ENCODE peak calls at places on chromosomes 3 and 15, in nine cellular contexts. One of them, this sample, is unnamed.

GRCh38 chr3:142259359-142259758 is 34.0 kb upstream of the GK5 start:
- DNase-seq in CD4-positive, alpha-beta T cell: no peak
- DNase-seq in hepatocyte: no peak
- DNase-seq in transverse colon: no peak
- DNase-seq in brain microvascular endothelial cell: no peak
- DNase-seq in psoas muscle: no peak
- DNase-seq in cardiac muscle cell: no peak
- DNase-seq in MM.1S: no peak
- DNase-seq in tibial nerve: no peak
- DNase-seq in this sample: no peak

GRCh38 chr3:138445654-138446053 is 11.2 kb downstream of the ESYT3 start:
- DNase-seq in CD4-positive, alpha-beta T cell: no peak
- DNase-seq in transverse colon: no peak
- DNase-seq in cardiac muscle cell: no peak
- DNase-seq in hepatocyte: no peak
- DNase-seq in MM.1S: no peak
- DNase-seq in tibial nerve: no peak
- DNase-seq in brain microvascular endothelial cell: no peak
- DNase-seq in psoas muscle: no peak
- DNase-seq in this sample: no peak

GRCh38 chr3:150359381-150359780 is 48.7 kb upstream of the TSC22D2 start:
- DNase-seq in psoas muscle: no peak
- DNase-seq in brain microvascular endothelial cell: peak; percentile 39
- DNase-seq in transverse colon: no peak
- DNase-seq in CD4-positive, alpha-beta T cell: no peak
- DNase-seq in MM.1S: no peak
- DNase-seq in hepatocyte: no peak
- DNase-seq in cardiac muscle cell: no peak
- DNase-seq in tibial nerve: no peak
- DNase-seq in this sample: no peak

GRCh38 chr3:66410976-66411375 is 89.8 kb downstream of the LRIG1 start:
- DNase-seq in transverse colon: no peak
- DNase-seq in cardiac muscle cell: no peak
- DNase-seq in brain microvascular endothelial cell: no peak
- DNase-seq in psoas muscle: no peak
- DNase-seq in MM.1S: no peak
- DNase-seq in hepatocyte: no peak
- DNase-seq in CD4-positive, alpha-beta T cell: no peak
- DNase-seq in tibial nerve: no peak
- DNase-seq in this sample: no peak

GRCh38 chr3:63528325-63529000 is 124.0 kb upstream of the SNTN start:
- DNase-seq in hepatocyte: no peak
- DNase-seq in brain microvascular endothelial cell: no peak
- DNase-seq in transverse colon: no peak
- DNase-seq in cardiac muscle cell: no peak
- DNase-seq in MM.1S: peak; percentile 18
- DNase-seq in tibial nerve: no peak
- DNase-seq in psoas muscle: no peak
- DNase-seq in CD4-positive, alpha-beta T cell: no peak
- DNase-seq in this sample: no peak

GRCh38 chr3:108292905-108293328 is 3.4 kb upstream of the HHLA2 start:
- DNase-seq in tibial nerve: no peak
- DNase-seq in hepatocyte: no peak
- DNase-seq in cardiac muscle cell: no peak
- DNase-seq in brain microvascular endothelial cell: no peak
- DNase-seq in psoas muscle: no peak
- DNase-seq in transverse colon: no peak
- DNase-seq in CD4-positive, alpha-beta T cell: no peak
- DNase-seq in MM.1S: peak; percentile 76
- DNase-seq in this sample: no peak

GRCh38 chr3:186425788-186426730 is 64.0 kb upstream of the DGKG start:
- DNase-seq in MM.1S: no peak
- DNase-seq in transverse colon: no peak
- DNase-seq in CD4-positive, alpha-beta T cell: no peak
- DNase-seq in tibial nerve: peak; percentile 24
- DNase-seq in psoas muscle: no peak
- DNase-seq in brain microvascular endothelial cell: peak; percentile 59
- DNase-seq in hepatocyte: peak; percentile 43
- DNase-seq in cardiac muscle cell: peak; percentile 51
- DNase-seq in this sample: no peak

GRCh38 chr15:99504823-99505551 is 60.8 kb upstream of the MEF2A start:
- DNase-seq in tibial nerve: no peak
- DNase-seq in psoas muscle: no peak
- DNase-seq in brain microvascular endothelial cell: peak; percentile 20
- DNase-seq in transverse colon: no peak
- DNase-seq in cardiac muscle cell: peak; percentile 35
- DNase-seq in MM.1S: no peak
- DNase-seq in CD4-positive, alpha-beta T cell: no peak
- DNase-seq in hepatocyte: no peak
- DNase-seq in this sample: no peak

GRCh38 chr3:179446501-179446900 is 4.8 kb downstream of the GNB4 start:
- DNase-seq in transverse colon: no peak
- DNase-seq in cardiac muscle cell: peak; percentile 50
- DNase-seq in hepatocyte: peak; percentile 28
- DNase-seq in psoas muscle: no peak
- DNase-seq in CD4-positive, alpha-beta T cell: no peak
- DNase-seq in tibial nerve: no peak
- DNase-seq in brain microvascular endothelial cell: no peak
- DNase-seq in MM.1S: peak; percentile 39
- DNase-seq in this sample: no peak

GRCh38 chr15:77067691-77068367 is 3.1 kb downstream of the TSPAN3 start:
- DNase-seq in brain microvascular endothelial cell: no peak
- DNase-seq in MM.1S: no peak
- DNase-seq in psoas muscle: no peak
- DNase-seq in cardiac muscle cell: no peak
- DNase-seq in transverse colon: peak; percentile 37
- DNase-seq in hepatocyte: peak; percentile 26
- DNase-seq in tibial nerve: no peak
- DNase-seq in CD4-positive, alpha-beta T cell: no peak
- DNase-seq in this sample: no peak

GRCh38 chr15:92907880-92908279 is 7.8 kb downstream of the CHD2 start:
- DNase-seq in transverse colon: no peak
- DNase-seq in brain microvascular endothelial cell: peak; percentile 88
- DNase-seq in psoas muscle: no peak
- DNase-seq in cardiac muscle cell: peak; percentile 88
- DNase-seq in CD4-positive, alpha-beta T cell: no peak
- DNase-seq in tibial nerve: peak; percentile 53
- DNase-seq in hepatocyte: peak; percentile 78
- DNase-seq in MM.1S: no peak
- DNase-seq in this sample: no peak

GRCh38 chr3:65811050-65811766 is 227.5 kb downstream of the MAGI1 start:
- DNase-seq in cardiac muscle cell: peak; percentile 70
- DNase-seq in psoas muscle: no peak
- DNase-seq in MM.1S: no peak
- DNase-seq in transverse colon: no peak
- DNase-seq in brain microvascular endothelial cell: peak; percentile 74
- DNase-seq in hepatocyte: peak; percentile 15
- DNase-seq in tibial nerve: peak; percentile 12
- DNase-seq in CD4-positive, alpha-beta T cell: no peak
- DNase-seq in this sample: no peak

GRCh38 chr15:65184305-65184943 is 718 bp downstream of the CLPX start:
- DNase-seq in CD4-positive, alpha-beta T cell: peak; percentile 15
- DNase-seq in MM.1S: peak; percentile 51
- DNase-seq in hepatocyte: peak; percentile 71
- DNase-seq in psoas muscle: peak; percentile 79
- DNase-seq in tibial nerve: peak; percentile 49
- DNase-seq in transverse colon: peak; percentile 73
- DNase-seq in brain microvascular endothelial cell: peak; percentile 68
- DNase-seq in cardiac muscle cell: peak; percentile 55
- DNase-seq in this sample: peak; percentile 70

GRCh38 chr15:74137544-74137920 is 7.1 kb downstream of the ISLR2 start:
- DNase-seq in brain microvascular endothelial cell: no peak
- DNase-seq in psoas muscle: no peak
- DNase-seq in hepatocyte: no peak
- DNase-seq in transverse colon: no peak
- DNase-seq in cardiac muscle cell: no peak
- DNase-seq in CD4-positive, alpha-beta T cell: no peak
- DNase-seq in MM.1S: no peak
- DNase-seq in tibial nerve: no peak
- DNase-seq in this sample: no peak

GRCh38 chr3:14460342-14461005 is 58.1 kb downstream of the SLC6A6 start:
- DNase-seq in psoas muscle: peak; percentile 87
- DNase-seq in cardiac muscle cell: peak; percentile 99
- DNase-seq in MM.1S: no peak
- DNase-seq in CD4-positive, alpha-beta T cell: no peak
- DNase-seq in transverse colon: peak; percentile 29
- DNase-seq in brain microvascular endothelial cell: peak; percentile 88
- DNase-seq in tibial nerve: peak; percentile 51
- DNase-seq in hepatocyte: no peak
- DNase-seq in this sample: no peak

GRCh38 chr15:99424978-99425665 is 140.7 kb upstream of the MEF2A start:
- DNase-seq in brain microvascular endothelial cell: peak; percentile 71
- DNase-seq in CD4-positive, alpha-beta T cell: peak; percentile 52
- DNase-seq in transverse colon: no peak
- DNase-seq in cardiac muscle cell: peak; percentile 96
- DNase-seq in hepatocyte: peak; percentile 65
- DNase-seq in MM.1S: no peak
- DNase-seq in psoas muscle: peak; percentile 58
- DNase-seq in tibial nerve: peak; percentile 20
- DNase-seq in this sample: no peak

GRCh38 chr15:36911322-36911944 is 188.9 kb downstream of the MEIS2 start:
- DNase-seq in MM.1S: no peak
- DNase-seq in CD4-positive, alpha-beta T cell: no peak
- DNase-seq in hepatocyte: peak; percentile 37
- DNase-seq in brain microvascular endothelial cell: peak; percentile 57
- DNase-seq in psoas muscle: no peak
- DNase-seq in tibial nerve: no peak
- DNase-seq in cardiac muscle cell: peak; percentile 67
- DNase-seq in transverse colon: no peak
- DNase-seq in this sample: no peak

GRCh38 chr15:29785068-29785467 is 37.2 kb downstream of the TJP1 start:
- DNase-seq in transverse colon: no peak
- DNase-seq in psoas muscle: no peak
- DNase-seq in hepatocyte: no peak
- DNase-seq in MM.1S: no peak
- DNase-seq in CD4-positive, alpha-beta T cell: no peak
- DNase-seq in cardiac muscle cell: no peak
- DNase-seq in brain microvascular endothelial cell: no peak
- DNase-seq in tibial nerve: no peak
- DNase-seq in this sample: no peak

DNA sequence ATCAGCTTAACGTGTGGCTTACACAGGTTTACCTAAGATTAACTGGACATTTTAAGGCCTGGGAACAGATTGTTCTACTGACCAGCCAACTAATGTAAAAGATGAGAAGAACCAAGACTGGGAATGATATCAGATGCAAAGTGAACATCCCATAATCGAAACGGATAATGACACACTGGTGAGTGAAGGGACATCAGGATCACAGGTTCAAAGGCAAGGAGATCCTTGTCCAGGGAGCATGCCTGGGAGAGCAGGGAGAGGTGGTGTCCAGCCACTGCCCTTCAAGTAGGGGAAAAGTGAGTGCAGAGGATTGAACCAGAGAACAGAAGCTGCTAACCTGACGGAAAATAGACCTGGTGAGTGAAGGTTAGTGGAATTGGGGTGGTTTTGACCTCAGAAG is 228.8 kb downstream of the RORA start:
- DNase-seq in MM.1S: no peak
- DNase-seq in tibial nerve: no peak
- DNase-seq in CD4-positive, alpha-beta T cell: no peak
- DNase-seq in transverse colon: no peak
- DNase-seq in hepatocyte: no peak
- DNase-seq in cardiac muscle cell: no peak
- DNase-seq in psoas muscle: no peak
- DNase-seq in brain microvascular endothelial cell: no peak
- DNase-seq in this sample: no peak
- H3K27ac ChIP-seq in MM.1S: no peak overlapping the region
- H3K27ac ChIP-seq in tibial nerve: no peak overlapping the region
- H3K27ac ChIP-seq in CD4-positive, alpha-beta T cell: no peak overlapping the region
- H3K27ac ChIP-seq in transverse colon: no peak overlapping the region
- H3K27ac ChIP-seq in hepatocyte: no peak overlapping the region
- H3K27ac ChIP-seq in cardiac muscle cell: no peak overlapping the region
- H3K27ac ChIP-seq in psoas muscle: no peak overlapping the region
- H3K27ac ChIP-seq in brain microvascular endothelial cell: no peak overlapping the region
- H3K27ac ChIP-seq in this sample: no peak overlapping the region

GRCh38 chr3:99549220-99549619 is 89.2 kb upstream of the COL8A1 start:
- DNase-seq in psoas muscle: no peak
- DNase-seq in MM.1S: no peak
- DNase-seq in cardiac muscle cell: no peak
- DNase-seq in hepatocyte: no peak
- DNase-seq in transverse colon: no peak
- DNase-seq in brain microvascular endothelial cell: no peak
- DNase-seq in tibial nerve: no peak
- DNase-seq in CD4-positive, alpha-beta T cell: no peak
- DNase-seq in this sample: no peak

GRCh38 chr3:99548674-99549073 is 89.7 kb upstream of the COL8A1 start:
- DNase-seq in cardiac muscle cell: no peak
- DNase-seq in tibial nerve: no peak
- DNase-seq in CD4-positive, alpha-beta T cell: no peak
- DNase-seq in transverse colon: no peak
- DNase-seq in brain microvascular endothelial cell: no peak
- DNase-seq in psoas muscle: no peak
- DNase-seq in MM.1S: no peak
- DNase-seq in hepatocyte: no peak
- DNase-seq in this sample: no peak

GRCh38 chr3:99549918-99550603 is 88.3 kb upstream of the COL8A1 start:
- DNase-seq in psoas muscle: no peak
- DNase-seq in tibial nerve: peak; percentile 49
- DNase-seq in transverse colon: no peak
- DNase-seq in cardiac muscle cell: peak; percentile 59
- DNase-seq in hepatocyte: no peak
- DNase-seq in MM.1S: no peak
- DNase-seq in CD4-positive, alpha-beta T cell: no peak
- DNase-seq in brain microvascular endothelial cell: no peak
- DNase-seq in this sample: no peak

GRCh38 chr3:99545941-99546580 is 92.3 kb upstream of the COL8A1 start:
- DNase-seq in tibial nerve: no peak
- DNase-seq in psoas muscle: no peak
- DNase-seq in transverse colon: no peak
- DNase-seq in cardiac muscle cell: peak; percentile 57
- DNase-seq in CD4-positive, alpha-beta T cell: no peak
- DNase-seq in brain microvascular endothelial cell: no peak
- DNase-seq in MM.1S: peak; percentile 54
- DNase-seq in hepatocyte: no peak
- DNase-seq in this sample: no peak

GRCh38 chr3:99551520-99551919 is 86.9 kb upstream of the COL8A1 start:
- DNase-seq in psoas muscle: no peak
- DNase-seq in brain microvascular endothelial cell: no peak
- DNase-seq in tibial nerve: no peak
- DNase-seq in MM.1S: no peak
- DNase-seq in transverse colon: no peak
- DNase-seq in hepatocyte: no peak
- DNase-seq in cardiac muscle cell: no peak
- DNase-seq in CD4-positive, alpha-beta T cell: no peak
- DNase-seq in this sample: no peak
- TF ChIP-seq CTCF in psoas muscle: no peak
- TF ChIP-seq CTCF in brain microvascular endothelial cell: peak; percentile 53
- TF ChIP-seq CTCF in tibial nerve: no peak
- TF ChIP-seq CTCF in MM.1S: peak; percentile 3
- TF ChIP-seq CTCF in transverse colon: no peak
- TF ChIP-seq CTCF in hepatocyte: no peak
- TF ChIP-seq CTCF in cardiac muscle cell: no peak
- TF ChIP-seq CTCF in CD4-positive, alpha-beta T cell: no peak
- TF ChIP-seq CTCF in this sample: no peak

GRCh38 chr3:73094951-73095350 is 33.5 kb downstream of the EBLN2 start:
- DNase-seq in transverse colon: no peak
- DNase-seq in cardiac muscle cell: peak; percentile 48
- DNase-seq in CD4-positive, alpha-beta T cell: no peak
- DNase-seq in tibial nerve: no peak
- DNase-seq in brain microvascular endothelial cell: no peak
- DNase-seq in MM.1S: no peak
- DNase-seq in psoas muscle: peak; percentile 65
- DNase-seq in hepatocyte: peak; percentile 23
- DNase-seq in this sample: no peak
- H3K27ac ChIP-seq in transverse colon: no peak overlapping the region
- H3K27ac ChIP-seq in cardiac muscle cell: no peak overlapping the region
- H3K27ac ChIP-seq in CD4-positive, alpha-beta T cell: no peak overlapping the region
- H3K27ac ChIP-seq in tibial nerve: no peak overlapping the region
- H3K27ac ChIP-seq in brain microvascular endothelial cell: no peak overlapping the region
- H3K27ac ChIP-seq in MM.1S: no peak overlapping the region
- H3K27ac ChIP-seq in psoas muscle: no peak overlapping the region
- H3K27ac ChIP-seq in hepatocyte: no peak overlapping the region
- H3K27ac ChIP-seq in this sample: no peak overlapping the region

GRCh38 chr15:49042165-49042564 is 4.1 kb downstream of the SECISBP2L start:
- DNase-seq in brain microvascular endothelial cell: no peak
- DNase-seq in hepatocyte: no peak
- DNase-seq in tibial nerve: no peak
- DNase-seq in transverse colon: no peak
- DNase-seq in psoas muscle: no peak
- DNase-seq in MM.1S: no peak
- DNase-seq in CD4-positive, alpha-beta T cell: no peak
- DNase-seq in cardiac muscle cell: no peak
- DNase-seq in this sample: no peak
- TF ChIP-seq CTCF in brain microvascular endothelial cell: no peak
- TF ChIP-seq CTCF in hepatocyte: no peak
- TF ChIP-seq CTCF in tibial nerve: no peak
- TF ChIP-seq CTCF in transverse colon: no peak
- TF ChIP-seq CTCF in psoas muscle: no peak
- TF ChIP-seq CTCF in MM.1S: no peak
- TF ChIP-seq CTCF in CD4-positive, alpha-beta T cell: no peak
- TF ChIP-seq CTCF in cardiac muscle cell: no peak
- TF ChIP-seq CTCF in this sample: no peak